ENCODE peak calls at places on chromosomes 7 and 10, in six cellular contexts. E, V, A, G, B and K are unnamed samples.

GRCh38 chr7:28830831-28831230 is 127.3 kb downstream of the TRIL start:
- DNase-seq in E (no peak), V (no peak), A (no peak), G (no peak), B (no peak), K (no peak)

GRCh38 chr7:135936497-135937217 is 40.5 kb downstream of the MTPN start:
- DNase-seq in E (no peak), V (no peak), A (no peak), G (no peak), B (no peak), K (no peak)

GRCh38 chr7:40922316-40922670 is 780.6 kb downstream of the INHBA start:
- DNase-seq in E (no peak), V (peak; percentile 91), A (no peak), G (peak; percentile 99), B (no peak), K (peak; percentile 12)

GRCh38 chr10:28807760-28808613 is 130.7 kb downstream of the BAMBI start:
- DNase-seq in E (no peak), V (no peak), A (no peak), G (no peak), B (no peak), K (peak; percentile 20)

GRCh38 chr7:116782177-116782711 is 80.1 kb upstream of the CAPZA2 start:
- DNase-seq in E (no peak), V (no peak), A (no peak), G (peak; percentile 90), B (no peak), K (no peak)

GRCh38 chr7:130821864-130822263 is 87.9 kb upstream of the KLF14 start:
- DNase-seq in E (no peak), V (no peak), A (no peak), G (no peak), B (no peak), K (no peak)

GRCh38 chr7:76278540-76278939 is 23.9 kb upstream of the HSPB1 start:
- DNase-seq in E (no peak), V (no peak), A (no peak), G (no peak), B (no peak), K (no peak)

GRCh38 chr10:132946311-132946710 is 3.9 kb upstream of the CFAP46 start:
- DNase-seq in E (no peak), V (no peak), A (no peak), G (no peak), B (no peak), K (no peak)

GRCh38 chr10:86362129-86362527 is 4.5 kb downstream of the GRID1 start:
- DNase-seq in E (peak; percentile 2), V (no peak), A (no peak), G (no peak), B (no peak), K (no peak)

GRCh38 chr7:124100190-124100589 is 67.3 kb upstream of the TMEM229A start:
- DNase-seq in E (no peak), V (no peak), A (no peak), G (no peak), B (no peak), K (no peak)

GRCh38 chr10:131856441-131857094 is 44.2 kb upstream of the PPP2R2D start:
- DNase-seq in E (no peak), V (no peak), A (no peak), G (no peak), B (no peak), K (no peak)

GRCh38 chr7:50552921-50553320 is 12.3 kb downstream of the DDC start:
- DNase-seq in E (no peak), V (no peak), A (no peak), G (no peak), B (peak; percentile 49), K (no peak)

DNA sequence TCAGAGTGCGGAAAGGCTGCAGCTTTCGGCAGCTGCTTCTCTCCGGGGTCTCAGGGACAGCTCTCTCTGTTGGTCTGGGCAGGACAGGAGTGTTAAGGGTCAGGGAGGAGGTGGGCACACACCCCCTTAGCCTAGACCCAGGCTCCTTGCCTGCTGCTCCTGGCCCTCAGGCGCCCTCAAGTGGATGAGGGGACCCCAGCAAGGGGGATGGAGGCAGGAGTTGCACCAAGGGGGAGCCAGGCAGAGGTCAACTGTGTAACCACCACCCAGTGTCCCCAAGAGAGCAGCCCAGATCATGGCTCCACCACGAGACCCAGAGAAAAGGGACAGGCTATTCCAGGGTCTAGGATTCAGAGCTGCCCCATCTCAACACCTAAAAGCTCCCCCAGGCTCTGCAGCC is 26.9 kb downstream of the SPOCK2 start:
- DNase-seq in E (peak; percentile 47), V (no peak), A (no peak), G (no peak), B (no peak), K (no peak)
- TF ChIP-seq CTCF in E (no peak), V (peak; percentile 11), A (no peak), G (peak; percentile 23), B (no peak), K (peak; percentile 42)

DNA sequence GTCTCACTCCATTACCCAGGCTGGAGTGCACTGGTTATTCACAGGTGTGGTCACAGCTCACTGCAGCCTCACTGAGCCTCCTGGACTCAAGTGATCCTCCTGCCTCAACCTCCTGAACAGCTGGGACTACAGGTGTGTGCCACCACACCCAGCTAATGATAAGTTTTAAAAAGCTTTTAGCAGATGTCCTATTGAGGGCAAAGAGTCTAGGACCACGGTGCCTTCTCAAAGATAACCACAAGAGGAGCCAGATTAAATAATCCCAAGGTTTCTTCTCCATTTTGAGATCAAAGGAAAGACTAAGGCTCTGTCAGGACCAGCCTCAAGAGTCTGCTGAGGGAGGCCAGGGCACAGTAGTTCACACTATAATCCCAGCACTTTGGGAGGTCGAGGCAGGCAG is 4.7 kb downstream of the ATP5MF start:
- DNase-seq in E (no peak), V (no peak), A (no peak), G (no peak), B (no peak), K (no peak)
- TF ChIP-seq CTCF in E (no peak), V (no peak), A (no peak), G (no peak), B (peak; percentile 21), K (peak; percentile 2)

GRCh38 chr10:63595072-63595471 is 73.9 kb downstream of the REEP3 start:
- DNase-seq in E (no peak), V (no peak), A (no peak), G (no peak), B (no peak), K (no peak)
- TF ChIP-seq CTCF in E (peak; percentile 16), V (no peak), A (no peak), G (no peak), B (no peak), K (no peak)

DNA sequence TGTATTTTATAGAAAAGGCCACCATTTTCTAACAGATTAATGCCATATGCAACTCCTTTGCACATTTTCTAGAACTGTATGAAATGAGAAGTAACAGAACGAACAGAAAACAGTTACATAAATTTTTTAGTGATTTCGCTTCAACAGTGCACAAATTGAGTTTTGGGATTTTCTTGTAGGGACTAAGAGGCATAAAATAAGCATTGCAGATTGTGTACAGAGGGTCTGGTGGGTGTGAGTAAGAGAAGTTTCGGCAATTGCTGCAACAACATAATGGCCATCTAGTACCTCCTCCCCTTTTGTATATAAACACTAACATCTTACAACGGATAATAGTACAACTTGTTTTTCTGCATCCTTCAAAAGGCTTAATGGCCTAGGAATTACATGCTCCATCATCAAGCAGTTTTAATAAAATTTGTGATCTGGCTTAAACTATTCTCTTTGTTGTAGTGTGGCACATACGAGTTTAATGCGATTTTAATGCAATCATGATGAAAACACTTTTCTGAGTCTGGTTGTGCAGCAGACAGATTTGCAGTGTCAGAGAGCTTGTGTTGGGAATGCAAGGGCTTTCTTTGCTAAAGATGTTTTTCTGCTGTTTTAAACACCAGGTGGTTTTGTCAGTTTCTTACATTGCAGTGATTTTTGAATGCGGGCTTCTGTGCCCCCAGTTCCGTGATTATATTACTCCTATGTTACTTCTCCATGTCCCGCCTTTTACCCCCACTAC is 2.9 kb downstream of the GLCCI1 start:
- DNase-seq in E (no peak), V (no peak), A (no peak), G (no peak), B (no peak), K (no peak)
- TF ChIP-seq CTCF in E (no peak), V (no peak), A (no peak), G (no peak), B (no peak), K (no peak)

GRCh38 chr7:16961650-16962049 is 79.9 kb upstream of the AGR3 start:
- DNase-seq in E (no peak), V (no peak), A (no peak), G (no peak), B (no peak), K (no peak)
- TF ChIP-seq CTCF in E (no peak), V (no peak), A (no peak), G (no peak), B (no peak), K (no peak)

DNA sequence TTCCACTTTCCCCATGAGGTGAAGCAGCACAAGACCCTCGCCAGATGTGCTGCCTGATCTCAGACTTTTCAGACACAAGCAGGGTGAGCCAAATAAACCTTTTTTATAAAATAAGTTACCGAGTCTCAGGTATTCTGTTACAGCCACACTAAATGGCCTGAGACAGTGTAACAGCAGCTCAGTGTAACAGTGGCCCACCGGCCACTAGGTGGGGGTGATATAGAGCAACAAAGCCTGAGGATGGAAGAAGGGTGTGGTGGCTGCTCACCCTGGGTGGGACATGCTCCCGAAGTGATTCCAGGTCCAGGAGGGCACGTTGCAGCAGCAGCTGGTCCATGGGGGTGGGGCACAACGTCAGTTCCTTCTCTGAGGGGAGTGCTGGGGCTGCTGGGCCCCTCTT is 44.6 kb downstream of the BMS1 start:
- DNase-seq in E (no peak), V (no peak), A (no peak), G (no peak), B (no peak), K (no peak)
- TF ChIP-seq CTCF in E (no peak), V (peak; percentile 17), A (no peak), G (no peak), B (peak; percentile 27), K (peak; percentile 40)

GRCh38 chr10:101138788-101139420 is 7.8 kb downstream of the TLX1 start:
- DNase-seq in E (no peak), V (no peak), A (no peak), G (no peak), B (no peak), K (no peak)

GRCh38 chr10:101140084-101140949 is 9.2 kb downstream of the TLX1 start:
- DNase-seq in E (no peak), V (no peak), A (no peak), G (no peak), B (no peak), K (no peak)

GRCh38 chr10:101140950-101141621 is 10.0 kb downstream of the TLX1 start:
- DNase-seq in E (no peak), V (no peak), A (no peak), G (no peak), B (no peak), K (no peak)

GRCh38 chr10:101137271-101137670 is 6.2 kb downstream of the TLX1 start:
- DNase-seq in E (no peak), V (no peak), A (no peak), G (no peak), B (no peak), K (no peak)

GRCh38 chr10:101139421-101139911 is 8.4 kb downstream of the TLX1 start:
- DNase-seq in E (no peak), V (no peak), A (no peak), G (no peak), B (no peak), K (no peak)
- TF ChIP-seq CTCF in E (no peak), V (peak; percentile 32), A (no peak), G (no peak), B (peak; percentile 45), K (peak; percentile 47)